ENCODE peak calls at places on chromosomes 5 and 9, in six cellular contexts. Q is heart left ventricle, T is Karpas-422, A is body of pancreas, B is SJCRH30, J is AG04450. P is an unnamed sample. For H3K27me3, the result is how much of the 10 kb centered on the place peaks cover.

GRCh38 chr5:162209005-162209605 is 141.5 kb downstream of the GABRG2 start:
- DNase-seq in B (peak), T (peak), Q (peak), J (no peak), A (peak), P (peak)

GRCh38 chr9:114275246-114275994 is 47.5 kb upstream of the ORM1 start:
- DNase-seq in J (no peak), A (no peak), Q (peak), T (no peak), B (no peak), P (no peak)

GRCh38 chr5:140549237-140550144 is 2.0 kb downstream of the EIF4EBP3 start:
- DNase-seq in J (no peak), Q (peak), T (peak), A (peak), B (no peak), P (no peak)

GRCh38 chr5:172443441-172444109 is 10.8 kb downstream of the SH3PXD2B start:
- DNase-seq in T (no peak), A (peak), J (peak), B (peak), Q (peak), P (no peak)

GRCh38 chr9:89880161-89880560 is 275.3 kb downstream of the GADD45G start:
- DNase-seq in T (no peak), A (peak), J (no peak), Q (no peak), B (no peak), P (no peak)

GRCh38 chr5:179404321-179405053 is 59.2 kb upstream of the ADAMTS2 start:
- DNase-seq in B (no peak), J (no peak), T (no peak), A (no peak), Q (no peak), P (no peak)

GRCh38 chr5:25754895-25755294 is 1110.1 kb upstream of the CDH10 start:
- DNase-seq in Q (no peak), T (peak), A (no peak), B (peak), J (no peak), P (peak)

GRCh38 chr5:9348296-9348996 is 197.4 kb downstream of the SEMA5A start:
- DNase-seq in B (no peak), A (no peak), J (no peak), T (no peak), Q (no peak), P (no peak)

GRCh38 chr5:54264574-54264973 is 45.8 kb downstream of the ARL15 start:
- DNase-seq in T (no peak), A (no peak), Q (no peak), J (no peak), B (no peak), P (no peak)

GRCh38 chr5:93189707-93190120 is 391.3 kb downstream of the NR2F1-AS1 start:
- DNase-seq in J (peak), Q (no peak), T (no peak), B (peak), A (no peak), P (no peak)

GRCh38 chr5:147619281-147619680 is 109.4 kb upstream of the DPYSL3 start:
- DNase-seq in T (no peak), B (no peak), J (no peak), Q (no peak), A (no peak), P (no peak)
- H3K27me3 ChIP-seq in T (under half), B (under half), J (under half), Q (under half), A (under half), P (under half)

GRCh38 chr5:79835220-79835714 is 145.6 kb downstream of the CMYA5 start:
- DNase-seq in Q (no peak), B (no peak), T (no peak), J (no peak), A (no peak), P (no peak)
- H3K27ac ChIP-seq in Q (no peak), B (no peak), T (no peak), J (no peak), A (peak), P (no peak)

GRCh38 chr5:1388383-1388967 is 43.6 kb upstream of the CLPTM1L start:
- DNase-seq in Q (no peak), J (no peak), T (no peak), B (no peak), A (no peak), P (no peak)

GRCh38 chr5:1390861-1391600 is 46.1 kb upstream of the CLPTM1L start:
- DNase-seq in Q (no peak), J (no peak), A (no peak), T (no peak), B (no peak), P (no peak)

GRCh38 chr5:1391691-1392090 is 46.8 kb upstream of the CLPTM1L start:
- DNase-seq in J (no peak), B (no peak), Q (no peak), T (no peak), A (no peak), P (no peak)

GRCh38 chr5:1392261-1392660 is 47.4 kb upstream of the CLPTM1L start:
- DNase-seq in B (no peak), J (no peak), T (no peak), A (no peak), Q (no peak), P (no peak)

DNA sequence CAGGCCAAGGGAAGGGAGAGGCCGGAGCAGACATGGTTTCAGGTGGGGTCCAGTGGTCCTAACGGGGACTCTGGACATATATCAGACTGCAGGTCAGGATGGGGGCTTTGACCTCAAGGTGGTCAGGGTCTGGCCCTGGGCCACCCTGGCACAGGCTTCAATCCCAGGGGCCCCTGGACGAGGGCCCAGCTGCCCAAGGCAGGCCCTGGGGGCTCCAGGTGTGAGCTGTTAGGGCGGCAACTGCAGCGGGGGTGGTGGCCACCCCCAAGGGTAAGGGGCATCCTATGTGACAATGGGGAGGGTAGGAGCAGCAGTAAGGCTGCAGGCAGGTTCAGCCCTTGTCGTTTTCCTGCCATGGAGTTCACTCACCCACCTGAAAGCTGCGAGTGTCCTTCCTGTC is 45.4 kb upstream of the CLPTM1L start:
- DNase-seq in A (no peak), J (no peak), B (no peak), T (no peak), Q (no peak), P (no peak)
- H3K27me3 ChIP-seq in A (under half), J (under half), B (under half), T (under half), Q (under half), P (under half)

GRCh38 chr5:116964438-116964837 is 389.8 kb upstream of the SEMA6A start:
- DNase-seq in B (no peak), A (no peak), T (no peak), Q (no peak), J (no peak), P (no peak)
- H3K27ac ChIP-seq in B (no peak), A (no peak), T (no peak), Q (no peak), J (no peak), P (no peak)

GRCh38 chr9:21972361-21972760 is 21.8 kb downstream of the CDKN2A start:
- DNase-seq in T (peak), Q (no peak), J (no peak), B (no peak), A (no peak), P (no peak)

GRCh38 chr9:21969011-21969935 is 24.9 kb downstream of the CDKN2A start:
- DNase-seq in T (peak), B (no peak), Q (no peak), A (no peak), J (no peak), P (no peak)

GRCh38 chr9:21970800-21971620 is 23.2 kb downstream of the CDKN2A start:
- DNase-seq in Q (no peak), A (no peak), T (no peak), J (no peak), B (no peak), P (no peak)

GRCh38 chr9:21968331-21969010 is 25.7 kb downstream of the CDKN2A start:
- DNase-seq in J (no peak), A (no peak), B (no peak), Q (no peak), T (peak), P (no peak)

DNA sequence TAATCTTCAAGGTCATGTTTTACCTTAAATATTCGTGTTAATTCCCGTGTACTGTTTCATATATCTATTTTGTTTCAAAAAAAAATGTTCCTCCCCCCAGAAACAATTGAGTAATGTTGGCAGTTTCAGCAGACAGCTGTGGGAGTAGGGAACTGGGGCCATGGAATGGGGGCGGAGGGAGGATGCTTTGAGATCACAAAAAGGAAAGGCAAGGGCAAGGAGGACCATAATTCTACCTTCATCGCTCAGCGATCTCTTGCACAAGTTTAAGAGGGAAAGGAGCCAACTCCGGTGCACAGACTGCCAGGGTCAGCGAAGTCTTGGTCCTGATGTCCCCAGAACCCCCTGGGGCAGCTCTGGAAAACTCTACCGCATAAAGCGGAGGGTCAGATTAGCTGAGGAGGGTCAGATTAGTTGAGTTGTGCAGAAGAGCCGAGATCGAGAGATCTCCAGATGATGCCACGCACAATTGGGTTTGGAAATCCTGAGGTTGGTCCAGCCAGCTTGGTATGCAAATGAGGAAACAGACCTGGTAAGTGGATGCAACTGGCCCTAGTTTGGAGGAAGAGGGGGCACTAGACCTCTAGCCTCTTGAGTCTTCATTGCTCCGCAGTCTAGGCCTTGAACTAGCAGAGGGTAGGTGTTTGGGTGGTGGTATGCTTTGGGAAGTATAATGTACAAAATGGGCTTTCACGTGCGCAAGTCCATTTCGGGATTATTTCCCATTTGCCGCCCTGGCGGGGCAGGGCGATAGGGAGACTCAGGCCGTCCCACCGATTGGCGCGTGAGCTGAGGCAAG is 24.0 kb downstream of the CDKN2A start:
- DNase-seq in B (no peak), A (no peak), J (no peak), Q (no peak), T (peak), P (no peak)
- H3K27me3 ChIP-seq in B (under half), A (under half), J (half or more), Q (half or more), T (under half), P (half or more)

DNA sequence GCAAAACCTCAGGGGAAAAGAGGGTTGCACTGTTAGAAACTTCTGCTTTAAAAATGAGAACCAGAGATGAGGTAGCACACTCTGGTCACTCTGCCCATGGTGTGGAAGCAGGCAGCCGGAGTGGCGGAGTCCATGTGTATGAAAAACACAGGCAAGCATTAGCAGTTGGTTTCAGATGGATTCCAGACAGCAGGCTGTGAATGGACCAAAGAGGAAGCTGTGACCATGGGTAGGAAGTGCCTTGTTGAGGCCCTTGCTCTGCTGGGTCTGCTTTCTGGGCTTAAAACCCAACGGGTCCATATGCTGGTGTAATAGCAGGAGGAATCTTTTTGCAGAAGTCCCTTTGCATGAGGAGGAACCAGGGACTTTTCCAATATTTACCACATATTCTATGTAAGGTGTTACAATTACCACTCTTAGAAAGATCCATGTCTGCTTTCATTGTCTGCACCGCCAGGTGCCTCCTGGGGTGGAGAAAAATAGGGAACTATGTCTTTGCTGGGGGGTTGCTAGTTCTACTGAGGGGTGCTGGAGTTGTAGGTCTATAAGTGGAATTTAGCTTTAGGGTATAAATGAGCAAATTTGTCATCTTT is 77.0 kb downstream of the ANKRD55 start:
- DNase-seq in A (no peak), Q (peak), B (no peak), J (no peak), T (no peak), P (no peak)
- H3K27ac ChIP-seq in A (no peak), Q (no peak), B (no peak), J (no peak), T (no peak), P (no peak)

GRCh38 chr5:141807732-141808131 is 70.5 kb downstream of the PCDH1 start:
- DNase-seq in T (no peak), B (no peak), Q (no peak), J (no peak), A (no peak), P (no peak)

GRCh38 chr5:141809697-141810096 is 68.5 kb downstream of the PCDH1 start:
- DNase-seq in Q (no peak), T (no peak), B (no peak), J (no peak), A (no peak), P (no peak)

GRCh38 chr5:141810702-141811101 is 67.5 kb downstream of the PCDH1 start:
- DNase-seq in B (no peak), J (no peak), T (no peak), A (no peak), Q (no peak), P (no peak)

GRCh38 chr5:141806626-141807025 is 71.6 kb downstream of the PCDH1 start:
- DNase-seq in T (no peak), Q (no peak), A (no peak), J (no peak), B (no peak), P (no peak)

GRCh38 chr5:141808857-141809256 is 69.4 kb downstream of the PCDH1 start:
- DNase-seq in T (no peak), J (no peak), A (no peak), Q (no peak), B (no peak), P (no peak)
- H3K27me3 ChIP-seq in T (under half), J (half or more), A (under half), Q (under half), B (under half), P (under half)

DNA sequence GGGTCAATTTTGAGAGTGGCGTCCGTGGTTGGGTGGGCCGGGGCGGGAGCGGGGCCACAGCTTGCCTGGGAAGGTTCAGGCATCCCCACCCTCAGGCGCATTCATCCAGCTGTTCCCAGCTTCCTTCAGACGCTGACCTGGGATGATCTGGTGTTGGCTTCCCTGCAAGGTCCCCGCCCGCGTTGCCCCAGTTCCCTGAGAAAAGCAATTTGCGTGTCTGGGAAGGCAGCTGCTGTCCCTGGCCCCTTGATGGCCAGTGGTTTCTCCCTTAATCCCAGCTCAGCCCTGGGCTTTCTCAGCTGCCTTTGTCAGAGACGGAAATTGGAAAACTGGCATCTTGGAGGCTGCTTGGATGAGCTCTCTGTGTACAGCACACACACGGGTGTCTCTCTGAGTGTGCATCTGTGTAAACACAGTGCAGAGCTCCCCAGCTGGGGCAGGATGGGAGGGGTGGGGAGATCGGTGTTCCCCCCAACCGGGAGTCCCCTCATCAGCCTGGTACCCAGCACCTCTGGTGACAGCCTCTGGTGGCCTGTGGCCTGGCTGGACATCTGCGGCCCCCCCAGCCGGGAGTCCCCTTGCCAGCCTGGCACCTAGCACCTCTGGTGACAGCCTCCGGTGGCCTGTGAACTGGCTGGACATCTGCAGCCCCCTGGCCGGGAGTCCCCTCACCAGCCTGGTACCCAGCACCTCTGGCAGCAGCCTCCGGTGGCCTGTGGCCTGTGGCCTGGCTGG is 94.0 kb downstream of the COL5A1 start:
- DNase-seq in T (no peak), Q (peak), B (peak), J (no peak), A (peak), P (no peak)
- H3K27ac ChIP-seq in T (no peak), Q (peak), B (peak), J (peak), A (no peak), P (no peak)

GRCh38 chr5:142330026-142330425 is 5.2 kb upstream of the SPRY4 start:
- DNase-seq in A (no peak), B (no peak), Q (no peak), J (no peak), T (no peak), P (no peak)
- H3K27me3 ChIP-seq in A (under half), B (under half), Q (under half), J (under half), T (under half), P (under half)